ENCODE peak calls at places on chromosomes 6 and 20, in four cellular contexts. M is HEK293T, V is HepG2, E is K562. A is an unnamed sample.

GRCh38 chr6:169963581-169964297 is 212.3 kb downstream of the ERMARD start:
- DNase-seq in M (no peak), V (no peak), E (no peak), A (no peak)

GRCh38 chr6:85006362-85006761 is 242.0 kb upstream of the TBX18 start:
- DNase-seq in M (no peak), V (no peak), E (no peak), A (no peak)

GRCh38 chr6:153140299-153140698 is 9.2 kb upstream of the RGS17 start:
- DNase-seq in M (no peak), V (no peak), E (no peak), A (no peak)

GRCh38 chr6:110542311-110543024 is 66.1 kb upstream of the SLC22A16 start:
- DNase-seq in M (no peak), V (no peak), E (no peak), A (no peak)

GRCh38 chr20:50227506-50227905 is 36.9 kb downstream of the CEBPB start:
- DNase-seq in M (no peak), V (no peak), E (no peak), A (no peak)

GRCh38 chr6:149210376-149210775 is 107.1 kb upstream of the TAB2 start:
- DNase-seq in M (no peak), V (no peak), E (no peak), A (no peak)

GRCh38 chr20:62116558-62117361 is 5.5 kb upstream of the LSM14B start:
- DNase-seq in M (no peak), V (no peak), E (no peak), A (no peak)

GRCh38 chr6:5529015-5529414 is 267.7 kb downstream of the FARS2 start:
- DNase-seq in M (no peak), V (no peak), E (no peak), A (no peak)

GRCh38 chr6:53466257-53466656 is 78.6 kb downstream of the GCLC start:
- DNase-seq in M (no peak), V (no peak), E (no peak), A (no peak)

GRCh38 chr20:50746138-50746940 is 15.0 kb downstream of the PARD6B start:
- DNase-seq in M (no peak), V (peak; percentile 99), E (no peak), A (no peak)

GRCh38 chr20:7627734-7628663 is 312.3 kb downstream of the HAO1 start:
- DNase-seq in M (no peak), V (no peak), E (no peak), A (no peak)

GRCh38 chr20:21583486-21584168 is 69.8 kb upstream of the NKX2-2 start:
- DNase-seq in M (no peak), V (no peak), E (no peak), A (no peak)

GRCh38 chr6:139754898-139755754 is 380.7 kb upstream of the CITED2 start:
- DNase-seq in M (no peak), V (peak; percentile 40), E (no peak), A (no peak)

GRCh38 chr6:54050750-54051149 is 60.5 kb upstream of the MLIP start:
- DNase-seq in M (no peak), V (no peak), E (no peak), A (no peak)

GRCh38 chr20:58868795-58869194 is 16.3 kb downstream of the GNAS start:
- DNase-seq in M (no peak), V (no peak), E (no peak), A (no peak)

GRCh38 chr6:102494808-102495207 is 1101.3 kb downstream of the GRIK2 start:
- DNase-seq in M (no peak), V (no peak), E (no peak), A (no peak)

GRCh38 chr20:21203036-21203656 is 77.3 kb downstream of the KIZ start:
- DNase-seq in M (no peak), V (no peak), E (no peak), A (no peak)

GRCh38 chr6:139779988-139780774 is 405.7 kb upstream of the CITED2 start:
- DNase-seq in M (no peak), V (no peak), E (no peak), A (no peak)

GRCh38 chr6:38192011-38192410 is 372.5 kb downstream of the ZFAND3 start:
- DNase-seq in M (no peak), V (no peak), E (no peak), A (no peak)

GRCh38 chr6:18171861-18172260 is 16.6 kb downstream of the KDM1B start:
- DNase-seq in M (no peak), V (no peak), E (no peak), A (no peak)

GRCh38 chr6:130697661-130698535 is 129.3 kb upstream of the SMLR1 start:
- DNase-seq in M (peak; percentile 61), V (peak; percentile 30), E (peak; percentile 36), A (peak; percentile 28)

GRCh38 chr20:19893356-19893755 is 123.8 kb upstream of the NAA20 start:
- DNase-seq in M (no peak), V (no peak), E (no peak), A (no peak)

GRCh38 chr6:160972111-160972510 is 19.5 kb upstream of the MAP3K4 start:
- DNase-seq in M (no peak), V (no peak), E (no peak), A (no peak)

GRCh38 chr6:93468291-93468690 is 48.9 kb upstream of the EPHA7 start:
- DNase-seq in M (no peak), V (no peak), E (no peak), A (no peak)

GRCh38 chr20:35010405-35011192 is 54.9 kb downstream of the MYH7B start:
- DNase-seq in M (no peak), V (no peak), E (no peak), A (no peak)

GRCh38 chr20:61640171-61640570 is 388.1 kb downstream of the CDH4 start:
- DNase-seq in M (no peak), V (no peak), E (no peak), A (no peak)

GRCh38 chr20:56443654-56444540 is 24.5 kb upstream of the RTF2 start:
- DNase-seq in M (no peak), V (peak; percentile 29), E (no peak), A (no peak)

GRCh38 chr6:85143686-85144085 is 306.2 kb upstream of the NT5E start:
- DNase-seq in M (no peak), V (no peak), E (no peak), A (no peak)

GRCh38 chr20:45827030-45827652 is at the start of gene TNNC2:
- DNase-seq in M (no peak), V (peak; percentile 48), E (no peak), A (no peak)
- TF ChIP-seq TARDBP in M (no peak), V (no peak), E (no peak), A (no peak)

GRCh38 chr6:112117554-112117953 is 30.2 kb downstream of the FAM229B start:
- DNase-seq in M (no peak), V (no peak), E (peak; percentile 11), A (no peak)
- TF ChIP-seq TARDBP in M (no peak), V (no peak), E (no peak), A (no peak)

GRCh38 chr6:403659-404655 is 12.4 kb downstream of the IRF4 start:
- DNase-seq in M (no peak), V (no peak), E (no peak), A (no peak)
- TF ChIP-seq TARDBP in M (no peak), V (no peak), E (no peak), A (no peak)

DNA sequence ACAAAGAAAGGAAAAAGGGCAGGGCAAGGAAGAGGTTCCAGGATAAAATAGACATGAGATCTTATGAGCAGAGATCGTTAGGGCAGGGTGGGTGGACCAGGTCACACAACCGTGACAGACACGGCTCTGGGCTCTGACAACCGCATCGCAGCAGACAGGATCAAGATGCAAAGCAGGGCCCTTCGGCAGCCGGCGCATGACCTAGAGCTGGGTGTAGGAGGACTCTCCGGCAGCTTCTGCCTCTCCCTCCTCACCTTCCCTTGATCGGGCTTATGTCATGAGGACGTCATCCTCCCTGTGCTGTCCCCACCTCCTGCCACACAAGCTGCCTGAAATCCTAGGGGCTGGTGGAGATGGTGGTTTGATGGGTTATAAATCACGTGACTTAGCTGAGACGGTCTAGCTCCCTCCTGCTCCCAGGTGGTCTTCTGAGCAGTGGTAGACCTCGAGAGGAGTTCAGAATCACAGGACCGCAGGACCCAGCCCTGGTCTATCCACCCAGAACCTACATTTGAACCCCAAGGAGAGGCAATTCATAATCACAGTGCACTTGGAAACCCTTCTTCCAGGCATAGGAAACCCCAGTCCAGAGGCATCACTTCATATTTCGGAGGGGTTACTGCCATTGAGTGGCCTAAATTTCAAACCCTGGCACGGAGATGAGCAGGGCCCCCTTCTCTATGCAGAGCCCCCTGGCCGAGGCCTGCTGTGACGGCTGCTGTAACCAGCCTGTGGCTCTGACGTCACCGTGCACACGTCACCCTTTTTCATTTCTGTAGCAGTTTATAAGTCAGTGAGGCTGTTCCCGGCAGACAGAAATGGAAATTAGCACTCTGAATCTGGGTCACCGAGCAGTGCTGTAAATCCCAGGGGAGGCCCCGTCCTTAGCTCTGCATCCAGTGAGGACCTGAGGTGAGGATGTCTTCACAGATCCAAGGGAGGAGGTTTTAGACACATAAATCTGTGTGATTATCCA is 8.7 kb upstream of the CCR6 start:
- DNase-seq in M (no peak), V (no peak), E (no peak), A (peak; percentile 93)
- TF ChIP-seq TARDBP in M (no peak), V (no peak), E (no peak), A (peak; percentile 28)

DNA sequence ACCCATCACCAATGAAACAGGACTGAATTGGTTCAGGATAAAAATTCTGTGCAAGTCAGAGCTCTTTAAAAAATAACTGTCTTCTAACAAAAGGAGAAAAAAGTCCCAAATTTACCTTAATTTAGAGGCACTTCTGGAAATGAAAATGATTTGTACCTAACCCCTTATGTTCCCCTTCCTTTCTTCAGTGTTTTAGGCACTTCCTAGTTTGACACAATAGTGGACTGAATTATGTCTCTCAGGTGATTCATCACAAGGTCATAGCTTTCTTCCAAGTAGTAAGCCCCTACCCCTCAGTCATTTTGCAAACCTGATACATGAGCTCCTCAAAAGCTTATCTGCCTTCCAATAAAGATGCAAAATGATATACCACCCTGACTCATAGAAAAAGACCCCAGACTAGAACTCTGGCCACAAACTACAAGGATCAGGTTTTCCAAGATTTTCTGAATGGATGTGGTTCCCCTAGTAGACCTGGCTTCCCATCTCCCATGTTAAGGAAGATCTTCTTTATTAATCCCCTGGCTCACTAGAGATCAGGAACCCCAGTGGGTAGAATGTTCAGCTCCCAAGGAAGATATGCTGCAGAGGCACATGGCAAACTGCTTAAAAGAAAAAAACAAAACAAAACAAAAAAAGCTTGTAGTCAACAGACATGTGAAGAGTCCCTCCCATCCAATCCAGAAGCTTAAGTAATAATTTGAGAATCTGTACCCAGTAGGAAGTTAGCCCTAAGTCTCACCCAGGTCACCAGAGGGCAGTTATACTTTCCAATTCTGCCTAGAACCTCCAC is 3.6 kb downstream of the PPP1R10 start:
- DNase-seq in M (no peak), V (no peak), E (no peak), A (no peak)
- TF ChIP-seq TARDBP in M (no peak), V (no peak), E (no peak), A (no peak)

GRCh38 chr6:19860235-19860877 is 23.2 kb downstream of the ID4 start:
- DNase-seq in M (no peak), V (no peak), E (no peak), A (no peak)
- TF ChIP-seq TARDBP in M (no peak), V (no peak), E (no peak), A (no peak)

GRCh38 chr6:129672883-129673631 is 36.9 kb downstream of the ARHGAP18 start:
- DNase-seq in M (no peak), V (peak; percentile 55), E (no peak), A (peak; percentile 60)
- TF ChIP-seq TARDBP in M (no peak), V (no peak), E (no peak), A (no peak)

GRCh38 chr6:137832110-137832509 is 34.9 kb upstream of the TNFAIP3 start:
- DNase-seq in M (no peak), V (no peak), E (no peak), A (no peak)
- TF ChIP-seq TARDBP in M (no peak), V (no peak), E (no peak), A (no peak)